ENCODE peak calls at places on chromosomes 11 and 22, in eight cellular contexts. I is neuronal stem cell; H is iPS-NIHi11; J is iris pigment epithelial cell; W is stimulated activated CD4-positive, alpha-beta T cell treated with anti-CD3 and anti-CD28 coated beads, Interleukin-4, amount 100 ng/mL, for 48 hours; E is GM10248; Z is AG09309; V is HEK293T. D is an unnamed sample.

GRCh38 chr11:36333897-36334296 is 37.8 kb downstream of the PRR5L start:
- DNase-seq in I (no peak), H (peak; percentile 67), J (peak; percentile 74), W (no peak), E (no peak), Z (no peak), V (peak; percentile 58), D (no peak)

GRCh38 chr22:22663861-22664800 is 19.7 kb downstream of the GGTLC2 start:
- DNase-seq in I (no peak), H (no peak), J (no peak), W (no peak), E (no peak), Z (no peak), V (no peak), D (no peak)

GRCh38 chr11:72585762-72586590 is 88.2 kb downstream of the PDE2A start:
- DNase-seq in I (peak; percentile 66), H (peak; percentile 89), J (peak; percentile 41), W (peak; percentile 43), E (peak; percentile 85), Z (no peak), V (peak; percentile 85), D (peak; percentile 12)

GRCh38 chr11:32148824-32149223 is 58.0 kb downstream of the RCN1 start:
- DNase-seq in I (no peak), H (no peak), J (peak; percentile 31), W (no peak), E (no peak), Z (no peak), V (no peak), D (no peak)

GRCh38 chr11:31887180-31887579 is 76.1 kb upstream of the PAX6 start:
- DNase-seq in I (no peak), H (peak; percentile 63), J (no peak), W (no peak), E (no peak), Z (no peak), V (peak; percentile 49), D (no peak)

GRCh38 chr11:18492888-18493287 is 33.9 kb downstream of the TSG101 start:
- DNase-seq in I (no peak), H (no peak), J (peak; percentile 34), W (no peak), E (no peak), Z (no peak), V (no peak), D (no peak)

GRCh38 chr11:81888391-81888790 is 845.3 kb downstream of the FAM181B start:
- DNase-seq in I (no peak), H (no peak), J (no peak), W (no peak), E (no peak), Z (no peak), V (no peak), D (no peak)

GRCh38 chr11:102254047-102254446 is 63.2 kb upstream of the BIRC3 start:
- DNase-seq in I (no peak), H (peak; percentile 70), J (no peak), W (no peak), E (no peak), Z (no peak), V (peak; percentile 56), D (no peak)

GRCh38 chr11:64229090-64229958 is 1.0 kb upstream of the DNAJC4 start:
- DNase-seq in I (no peak), H (no peak), J (no peak), W (no peak), E (no peak), Z (no peak), V (no peak), D (no peak)

GRCh38 chr22:20102203-20102780 is 13.6 kb upstream of the RANBP1 start:
- DNase-seq in I (no peak), H (peak; percentile 47), J (no peak), W (no peak), E (no peak), Z (no peak), V (no peak), D (no peak)

GRCh38 chr22:39293766-39294368 is 25.6 kb downstream of the RPL3 start:
- DNase-seq in I (no peak), H (no peak), J (no peak), W (no peak), E (no peak), Z (no peak), V (no peak), D (no peak)

GRCh38 chr22:39593061-39593930 is 22.7 kb downstream of the CACNA1I start:
- DNase-seq in I (no peak), H (no peak), J (peak; percentile 24), W (no peak), E (no peak), Z (no peak), V (no peak), D (no peak)

GRCh38 chr22:36757608-36758220 is 18.2 kb downstream of the IFT27 start:
- DNase-seq in I (peak; percentile 63), H (peak; percentile 86), J (peak; percentile 70), W (peak; percentile 67), E (peak; percentile 82), Z (peak; percentile 32), V (peak; percentile 86), D (no peak)

GRCh38 chr11:72274435-72274834 is 30.5 kb upstream of the PHOX2A start:
- DNase-seq in I (no peak), H (no peak), J (peak; percentile 78), W (no peak), E (no peak), Z (peak; percentile 21), V (no peak), D (no peak)

GRCh38 chr11:80156062-80156461 is 715.2 kb upstream of the TENM4 start:
- DNase-seq in I (no peak), H (no peak), J (no peak), W (no peak), E (no peak), Z (no peak), V (no peak), D (no peak)